ENCODE peak calls at places on chromosomes 1 and 21, in five cellular contexts. One of them, this sample, is unnamed.

GRCh38 chr1:226653311-226653921 is 85.7 kb downstream of the ITPKB start:
- DNase-seq in bronchial epithelial cell: no peak
- DNase-seq in GM19239: no peak
- DNase-seq in AG08396: no peak
- DNase-seq in choroid plexus epithelial cell: no peak
- DNase-seq in this sample: no peak

GRCh38 chr21:39681845-39682244 is 63.1 kb upstream of the IGSF5 start:
- DNase-seq in choroid plexus epithelial cell: peak; percentile 96
- DNase-seq in bronchial epithelial cell: peak; percentile 86
- DNase-seq in GM19239: no peak
- DNase-seq in AG08396: no peak
- DNase-seq in this sample: peak; percentile 93

GRCh38 chr1:149848340-149848771 is 51.0 kb upstream of the BOLA1 start:
- DNase-seq in choroid plexus epithelial cell: no peak
- DNase-seq in bronchial epithelial cell: peak; percentile 57
- DNase-seq in GM19239: no peak
- DNase-seq in AG08396: peak; percentile 1
- DNase-seq in this sample: no peak

GRCh38 chr1:200794506-200795065 is 55.9 kb downstream of the CAMSAP2 start:
- DNase-seq in bronchial epithelial cell: no peak
- DNase-seq in GM19239: no peak
- DNase-seq in choroid plexus epithelial cell: no peak
- DNase-seq in AG08396: no peak
- DNase-seq in this sample: no peak

GRCh38 chr1:27430903-27431653 is 38.7 kb downstream of the GPR3 start:
- DNase-seq in GM19239: no peak
- DNase-seq in AG08396: no peak
- DNase-seq in bronchial epithelial cell: no peak
- DNase-seq in choroid plexus epithelial cell: peak; percentile 53
- DNase-seq in this sample: peak; percentile 30

GRCh38 chr1:46501528-46501927 is 11.9 kb downstream of the DMBX1 start:
- DNase-seq in AG08396: no peak
- DNase-seq in bronchial epithelial cell: no peak
- DNase-seq in GM19239: no peak
- DNase-seq in choroid plexus epithelial cell: no peak
- DNase-seq in this sample: no peak

GRCh38 chr21:33042812-33043211 is 17.1 kb downstream of the OLIG2 start:
- DNase-seq in bronchial epithelial cell: peak; percentile 82
- DNase-seq in GM19239: no peak
- DNase-seq in AG08396: peak; percentile 66
- DNase-seq in choroid plexus epithelial cell: peak; percentile 86
- DNase-seq in this sample: peak; percentile 93

GRCh38 chr1:72066431-72066830 is 215.9 kb downstream of the NEGR1 start:
- DNase-seq in AG08396: no peak
- DNase-seq in bronchial epithelial cell: no peak
- DNase-seq in choroid plexus epithelial cell: no peak
- DNase-seq in GM19239: no peak
- DNase-seq in this sample: no peak

GRCh38 chr1:31306278-31306677 is 9.4 kb downstream of the ZCCHC17 start:
- DNase-seq in GM19239: no peak
- DNase-seq in AG08396: peak; percentile 61
- DNase-seq in bronchial epithelial cell: peak; percentile 97
- DNase-seq in choroid plexus epithelial cell: peak; percentile 84
- DNase-seq in this sample: peak; percentile 93

GRCh38 chr1:55836086-55836485 is 620.9 kb upstream of the USP24 start:
- DNase-seq in GM19239: no peak
- DNase-seq in choroid plexus epithelial cell: no peak
- DNase-seq in bronchial epithelial cell: no peak
- DNase-seq in AG08396: no peak
- DNase-seq in this sample: no peak

GRCh38 chr21:20459838-20460237 is 538.4 kb upstream of the NCAM2 start:
- DNase-seq in bronchial epithelial cell: no peak
- DNase-seq in GM19239: no peak
- DNase-seq in choroid plexus epithelial cell: peak; percentile 2
- DNase-seq in AG08396: no peak
- DNase-seq in this sample: no peak

GRCh38 chr1:224266105-224266935 is 63.7 kb downstream of the NVL start:
- DNase-seq in choroid plexus epithelial cell: peak; percentile 15
- DNase-seq in AG08396: no peak
- DNase-seq in bronchial epithelial cell: no peak
- DNase-seq in GM19239: no peak
- DNase-seq in this sample: no peak

GRCh38 chr1:150487763-150488115 is 520 bp downstream of the TARS2 start:
- DNase-seq in choroid plexus epithelial cell: no peak
- DNase-seq in bronchial epithelial cell: no peak
- DNase-seq in GM19239: no peak
- DNase-seq in AG08396: no peak
- DNase-seq in this sample: no peak

GRCh38 chr1:220631238-220631842 is 58.8 kb upstream of the C1orf115 start:
- DNase-seq in GM19239: no peak
- DNase-seq in bronchial epithelial cell: peak; percentile 19
- DNase-seq in AG08396: no peak
- DNase-seq in choroid plexus epithelial cell: peak; percentile 2
- DNase-seq in this sample: no peak

GRCh38 chr1:6049419-6049818 is 3.7 kb downstream of the KCNAB2 start:
- DNase-seq in GM19239: no peak
- DNase-seq in choroid plexus epithelial cell: no peak
- DNase-seq in AG08396: no peak
- DNase-seq in bronchial epithelial cell: no peak
- DNase-seq in this sample: no peak

GRCh38 chr21:28793043-28793442 is 199.6 kb downstream of the LTN1 start:
- DNase-seq in GM19239: no peak
- DNase-seq in choroid plexus epithelial cell: peak; percentile 79
- DNase-seq in AG08396: peak; percentile 45
- DNase-seq in bronchial epithelial cell: peak; percentile 23
- DNase-seq in this sample: peak; percentile 21

GRCh38 chr1:32861904-32862698 is 8.6 kb downstream of the FNDC5 start:
- DNase-seq in bronchial epithelial cell: no peak
- DNase-seq in AG08396: no peak
- DNase-seq in choroid plexus epithelial cell: no peak
- DNase-seq in GM19239: no peak
- DNase-seq in this sample: no peak

GRCh38 chr21:34908424-34909055 is 140.6 kb downstream of the RUNX1 start:
- DNase-seq in AG08396: no peak
- DNase-seq in GM19239: no peak
- DNase-seq in choroid plexus epithelial cell: peak; percentile 39
- DNase-seq in bronchial epithelial cell: peak; percentile 53
- DNase-seq in this sample: peak; percentile 46

GRCh38 chr1:40710581-40711315 is 19.2 kb downstream of the NFYC start:
- DNase-seq in bronchial epithelial cell: no peak
- DNase-seq in AG08396: no peak
- DNase-seq in choroid plexus epithelial cell: no peak
- DNase-seq in GM19239: no peak
- DNase-seq in this sample: peak; percentile 56

GRCh38 chr1:181620183-181620582 is 136.9 kb downstream of the CACNA1E start:
- DNase-seq in AG08396: no peak
- DNase-seq in bronchial epithelial cell: peak; percentile 60
- DNase-seq in GM19239: no peak
- DNase-seq in choroid plexus epithelial cell: no peak
- DNase-seq in this sample: no peak

GRCh38 chr1:30982937-30983336 is 74.4 kb upstream of the SDC3 start:
- DNase-seq in bronchial epithelial cell: no peak
- DNase-seq in GM19239: no peak
- DNase-seq in choroid plexus epithelial cell: peak; percentile 74
- DNase-seq in AG08396: no peak
- DNase-seq in this sample: peak; percentile 53